ENCODE peak calls at places on chromosomes 11 and 22, in four cellular contexts. E, J, W and F are unnamed samples.

GRCh38 chr11:789951-790350 is at the start of gene CEND1:
- DNase-seq in E (peak), J (no peak), W (no peak), F (no peak)

GRCh38 chr22:22388055-22388454 is 120.5 kb downstream of the ZNF280B start:
- DNase-seq in E (no peak), J (no peak), W (no peak), F (no peak)

GRCh38 chr11:93741882-93742226 is 382 bp downstream of the C11orf54 start:
- DNase-seq in E (peak), J (peak), W (no peak), F (no peak)

GRCh38 chr11:46450846-46451470 is 59.4 kb upstream of the CHRM4 start:
- DNase-seq in E (no peak), J (no peak), W (no peak), F (no peak)

GRCh38 chr11:19079643-19080440 is 19.3 kb upstream of the MRGPRX2 start:
- DNase-seq in E (no peak), J (no peak), W (no peak), F (no peak)

GRCh38 chr22:29209624-29209929 is 3.9 kb downstream of the EMID1 start:
- DNase-seq in E (peak), J (no peak), W (no peak), F (no peak)

GRCh38 chr22:44396021-44396726 is 83.4 kb upstream of the SHISAL1 start:
- DNase-seq in E (peak), J (no peak), W (no peak), F (no peak)

GRCh38 chr11:108213784-108214183 is 8.7 kb downstream of the NPAT start:
- DNase-seq in E (no peak), J (no peak), W (no peak), F (no peak)

GRCh38 chr11:1073261-1073724 is 1.4 kb upstream of the MUC2 start:
- DNase-seq in E (peak), J (peak), W (peak), F (no peak)

GRCh38 chr22:37549704-37550059 is 10.6 kb upstream of the CDC42EP1 start:
- DNase-seq in E (peak), J (peak), W (peak), F (no peak)

GRCh38 chr11:88103337-88104206 is 71.7 kb downstream of the RAB38 start:
- DNase-seq in E (peak), J (peak), W (no peak), F (peak)

GRCh38 chr11:64877390-64878222 is 815 bp downstream of the EHD1 start:
- DNase-seq in E (no peak), J (peak), W (no peak), F (no peak)

GRCh38 chr22:22881116-22882032 is 6.2 kb upstream of the IGLL5 start:
- DNase-seq in E (no peak), J (no peak), W (no peak), F (no peak)

GRCh38 chr22:50734343-50734771 is 3.6 kb upstream of the ACR start:
- DNase-seq in E (no peak), J (no peak), W (peak), F (no peak)

GRCh38 chr22:19645391-19645790 is 68.9 kb upstream of the SEPTIN5 start:
- DNase-seq in E (no peak), J (no peak), W (no peak), F (no peak)

GRCh38 chr11:120912504-120912903 is 111.4 kb upstream of the TBCEL start:
- DNase-seq in E (peak), J (no peak), W (no peak), F (peak)

GRCh38 chr11:2320591-2321310 is 18.9 kb downstream of the TSPAN32 start:
- DNase-seq in E (no peak), J (no peak), W (no peak), F (no peak)

GRCh38 chr11:18617688-18618340 is 16.3 kb downstream of the SPTY2D1 start:
- DNase-seq in E (no peak), J (no peak), W (no peak), F (peak)

GRCh38 chr22:45254789-45255261 is 14.1 kb upstream of the KIAA0930 start:
- DNase-seq in E (no peak), J (no peak), W (no peak), F (no peak)

GRCh38 chr11:31240340-31240904 is 129.1 kb downstream of the DCDC1 start:
- DNase-seq in E (peak), J (no peak), W (no peak), F (peak)

GRCh38 chr11:118193910-118194566 is 17.6 kb upstream of the SCN2B start:
- DNase-seq in E (no peak), J (no peak), W (no peak), F (no peak)
- H3K4me3 ChIP-seq in E (no peak), J (no peak), W (no peak), F (no peak)

GRCh38 chr22:49630448-49630946 is 197.2 kb downstream of the BRD1 start:
- DNase-seq in E (no peak), J (no peak), W (no peak), F (no peak)

GRCh38 chr22:49633010-49633324 is 194.7 kb downstream of the BRD1 start:
- DNase-seq in E (peak), J (no peak), W (no peak), F (no peak)

GRCh38 chr22:49634006-49634772 is 193.5 kb downstream of the BRD1 start:
- DNase-seq in E (no peak), J (no peak), W (no peak), F (no peak)

GRCh38 chr22:49629586-49630447 is 197.9 kb downstream of the BRD1 start:
- DNase-seq in E (no peak), J (no peak), W (no peak), F (no peak)

DNA sequence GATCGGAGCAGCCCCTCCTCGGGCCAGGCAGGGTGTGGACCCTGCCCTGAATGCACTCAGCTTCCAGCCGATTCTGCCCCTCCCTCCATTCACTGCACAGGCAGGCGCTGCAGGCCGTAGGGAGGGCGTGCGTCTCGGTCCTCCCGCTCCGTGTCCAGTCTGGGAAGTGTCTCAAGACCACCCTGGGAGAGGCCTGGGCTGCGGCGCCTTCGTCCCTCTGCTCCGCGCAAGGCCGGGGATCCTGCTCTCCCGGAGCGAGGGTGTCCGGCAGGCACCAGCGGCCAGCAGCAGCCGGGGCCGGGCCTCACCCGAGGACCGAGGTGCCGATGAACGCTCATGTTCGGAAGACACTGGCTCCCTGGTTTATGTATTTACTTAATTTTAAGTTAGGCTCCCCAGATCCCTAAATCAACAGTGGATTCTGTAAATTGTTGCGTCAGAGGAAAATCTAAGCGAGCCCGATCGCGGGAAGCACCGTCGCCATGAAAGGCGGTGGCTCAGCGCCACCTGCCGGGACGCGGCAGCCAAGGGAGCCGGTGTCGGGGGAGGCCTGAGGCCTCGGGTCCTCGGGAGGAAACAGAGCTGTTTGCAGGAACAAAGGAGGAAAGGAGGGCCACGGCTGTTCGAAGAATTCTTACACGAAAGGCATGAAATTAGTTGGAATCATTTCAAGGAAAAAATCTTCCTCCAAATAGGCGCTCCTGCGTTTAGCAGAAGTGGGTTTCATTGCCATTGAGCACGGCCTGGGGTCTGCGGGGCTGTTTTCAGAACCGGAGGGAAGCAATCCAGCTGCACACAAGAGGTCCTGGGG is 195.3 kb downstream of the BRD1 start:
- DNase-seq in E (peak), J (no peak), W (peak), F (no peak)
- H3K4me3 ChIP-seq in E (peak), J (no peak), W (peak), F (no peak)

DNA sequence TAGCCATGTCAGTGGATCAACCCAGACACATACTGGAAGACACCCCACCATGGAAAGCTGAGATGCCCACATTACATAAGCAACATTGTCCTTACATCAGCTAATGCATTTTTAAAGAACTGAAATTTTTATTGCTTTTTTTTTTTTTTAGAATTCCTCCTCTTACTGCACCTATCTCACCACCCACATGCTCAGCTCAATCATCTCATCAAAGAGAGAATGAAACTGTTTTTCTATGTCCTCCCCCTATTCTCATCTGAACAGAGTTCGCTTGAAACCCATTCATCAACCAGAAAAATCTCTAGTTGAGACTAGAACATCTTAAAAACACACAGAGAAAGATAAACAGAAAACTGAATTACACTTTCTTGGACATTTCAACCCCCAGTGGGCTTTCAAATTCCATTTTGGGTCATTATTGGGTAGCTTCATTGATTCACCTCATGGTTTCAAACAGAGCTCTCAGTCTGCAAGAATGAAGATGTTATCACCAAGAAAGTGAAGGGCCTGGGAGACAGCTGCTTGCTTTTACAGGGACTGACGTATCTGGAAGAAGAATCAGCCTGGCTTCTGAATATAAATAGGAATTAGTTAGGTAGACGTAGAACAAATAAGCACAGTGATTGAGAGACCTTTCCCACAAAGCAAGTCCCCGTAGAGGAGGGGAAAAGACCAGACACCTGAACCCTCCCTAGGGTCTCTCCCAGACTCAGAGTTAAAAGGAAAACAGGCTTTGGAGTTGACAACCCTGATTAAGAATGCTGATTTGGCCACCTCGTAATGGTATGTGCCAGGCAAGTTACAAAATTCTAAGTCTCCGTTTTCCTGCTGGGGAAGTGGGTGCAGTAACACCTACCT is 155.7 kb downstream of the BBOX1 start:
- DNase-seq in E (no peak), J (no peak), W (no peak), F (no peak)
- H3K4me3 ChIP-seq in E (no peak), J (no peak), W (no peak), F (no peak)

DNA sequence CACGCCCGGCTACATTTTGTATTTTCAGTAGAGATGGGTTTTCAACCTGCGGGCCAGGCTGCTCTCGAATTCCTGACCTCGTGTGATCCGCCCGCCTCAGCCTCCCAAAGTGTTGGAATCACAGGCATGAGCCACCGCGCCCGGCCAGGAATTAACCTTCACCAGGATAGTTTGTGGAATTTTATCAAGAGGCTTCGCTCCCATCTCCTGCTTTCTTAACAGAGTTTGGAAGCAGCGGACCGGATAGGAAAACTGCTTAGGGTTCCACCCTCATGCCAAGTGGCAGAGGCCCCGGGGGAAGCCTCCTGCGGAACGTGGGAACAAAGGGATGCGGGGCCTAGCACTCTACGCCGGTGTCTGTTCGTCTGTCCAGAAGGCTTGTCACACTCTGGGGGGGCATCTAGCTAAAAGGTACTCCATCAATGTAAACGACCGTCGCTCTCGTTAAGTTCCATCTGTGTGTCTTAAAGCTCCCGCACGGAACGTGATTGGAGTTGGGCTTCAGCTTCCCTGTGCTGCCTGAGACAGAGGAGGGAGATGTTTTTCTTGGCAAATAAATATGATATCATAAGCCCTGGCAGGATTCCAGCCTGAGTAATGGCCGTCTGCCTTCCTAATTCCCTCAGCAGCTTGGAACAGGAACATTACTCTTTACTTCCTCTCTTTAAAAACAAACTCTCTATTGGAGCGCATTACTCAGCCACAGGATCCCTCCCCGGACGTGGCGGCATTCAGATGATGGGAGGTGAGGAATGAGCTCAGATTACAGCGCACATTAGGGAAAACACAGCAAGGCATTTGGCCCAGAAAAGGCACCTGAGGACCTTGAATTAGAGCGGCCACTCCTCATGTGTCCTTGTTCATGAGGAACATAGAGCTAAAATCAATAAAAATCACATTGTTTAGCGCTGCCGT is 230.2 kb downstream of the ST3GAL4 start:
- DNase-seq in E (peak), J (peak), W (peak), F (no peak)
- H3K4me3 ChIP-seq in E (no peak), J (peak), W (peak), F (no peak)

GRCh38 chr11:66568124-66568916 is at the start of gene CTSF:
- DNase-seq in E (peak), J (peak), W (peak), F (no peak)

GRCh38 chr11:66567787-66568123 is 651 bp downstream of the CTSF start:
- DNase-seq in E (no peak), J (no peak), W (no peak), F (no peak)

GRCh38 chr11:66564538-66564937 is 3.9 kb downstream of the CTSF start:
- DNase-seq in E (peak), J (no peak), W (no peak), F (no peak)

GRCh38 chr11:66564984-66565383 is 3.4 kb downstream of the CTSF start:
- DNase-seq in E (no peak), J (no peak), W (no peak), F (no peak)

DNA sequence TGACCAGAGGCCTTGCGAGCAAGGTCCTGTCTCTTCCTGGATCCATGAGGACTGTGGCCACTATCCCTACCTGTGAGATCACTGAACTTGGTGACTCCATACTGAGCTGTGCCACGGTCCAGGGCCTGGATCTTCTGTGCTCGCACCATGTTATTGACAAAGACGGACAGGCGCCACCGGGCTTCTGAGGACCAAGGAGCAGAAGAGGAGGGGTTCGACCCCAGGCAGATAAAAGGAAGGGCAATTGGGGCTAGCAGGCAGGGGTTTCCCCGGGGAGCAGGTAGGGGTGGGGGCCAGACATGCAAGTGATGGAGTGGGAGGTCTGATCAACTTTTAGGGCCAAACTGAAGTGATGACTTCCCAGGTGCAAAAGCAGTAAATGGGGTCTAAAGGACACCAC is 2.2 kb downstream of the CTSF start:
- DNase-seq in E (no peak), J (no peak), W (no peak), F (no peak)
- H3K4me3 ChIP-seq in E (no peak), J (no peak), W (no peak), F (no peak)